ENCODE peak calls at places on chromosome 2, in six cellular contexts. K, F, B, T, Z and W are unnamed samples.

GRCh38 chr2:159902722-159903121 is 104.7 kb upstream of the CD302 start:
- DNase-seq in K (no peak), F (no peak), B (no peak), T (no peak), Z (no peak), W (no peak)

GRCh38 chr2:158456309-158457066 is at the start of the genes CCDC148 and PKP4:
- DNase-seq in K (peak; percentile 89), F (peak; percentile 88), B (peak; percentile 97), T (peak; percentile 77), Z (peak; percentile 86), W (peak; percentile 93)

GRCh38 chr2:219689676-219690628 is 62.5 kb downstream of the SLC4A3 start:
- DNase-seq in K (peak; percentile 83), F (no peak), B (peak; percentile 72), T (peak; percentile 60), Z (peak; percentile 61), W (peak; percentile 84)

GRCh38 chr2:230925879-230926765 is 1.1 kb upstream of the GPR55 start:
- DNase-seq in K (no peak), F (peak; percentile 8), B (no peak), T (no peak), Z (no peak), W (no peak)

GRCh38 chr2:222000326-222000725 is 298.5 kb downstream of the PAX3 start:
- DNase-seq in K (peak; percentile 13), F (no peak), B (no peak), T (peak; percentile 94), Z (no peak), W (peak; percentile 10)

GRCh38 chr2:96501886-96502810 is 3.0 kb downstream of the NEURL3 start:
- DNase-seq in K (no peak), F (no peak), B (no peak), T (no peak), Z (no peak), W (no peak)

GRCh38 chr2:29159125-29159524 is 43.9 kb downstream of the CLIP4 start:
- DNase-seq in K (no peak), F (no peak), B (no peak), T (no peak), Z (no peak), W (no peak)

GRCh38 chr2:119197125-119197403 is 26.6 kb upstream of the STEAP3 start:
- DNase-seq in K (no peak), F (no peak), B (no peak), T (no peak), Z (no peak), W (no peak)

GRCh38 chr2:600542-601386 is 76.4 kb downstream of the TMEM18 start:
- DNase-seq in K (no peak), F (no peak), B (no peak), T (no peak), Z (no peak), W (no peak)

GRCh38 chr2:25417715-25418369 is 76.1 kb upstream of the DNMT3A start:
- DNase-seq in K (no peak), F (no peak), B (peak; percentile 72), T (no peak), Z (no peak), W (no peak)

GRCh38 chr2:85278361-85278760 is 49.4 kb downstream of the TGOLN2 start:
- DNase-seq in K (peak; percentile 49), F (no peak), B (no peak), T (no peak), Z (no peak), W (peak; percentile 75)

GRCh38 chr2:239500915-239501630 is 100.3 kb upstream of the HDAC4 start:
- DNase-seq in K (no peak), F (no peak), B (no peak), T (no peak), Z (no peak), W (no peak)

GRCh38 chr2:127463155-127463991 is 45.1 kb downstream of the PROC start:
- DNase-seq in K (no peak), F (no peak), B (no peak), T (peak; percentile 5), Z (peak; percentile 51), W (no peak)

GRCh38 chr2:6909431-6910385 is 7.5 kb upstream of the RNF144A start:
- DNase-seq in K (no peak), F (no peak), B (no peak), T (no peak), Z (no peak), W (no peak)

GRCh38 chr2:205743982-205744644 is 61.8 kb downstream of the NRP2 start:
- DNase-seq in K (peak; percentile 50), F (no peak), B (no peak), T (peak; percentile 42), Z (no peak), W (no peak)

GRCh38 chr2:155645771-155646170 is 686.8 kb downstream of the NR4A2 start:
- DNase-seq in K (peak; percentile 1), F (no peak), B (no peak), T (no peak), Z (no peak), W (no peak)

GRCh38 chr2:234603619-234604018 is 106.7 kb upstream of the ARL4C start:
- DNase-seq in K (no peak), F (no peak), B (no peak), T (no peak), Z (no peak), W (no peak)
- TF ChIP-seq CTCF in K (no peak), F (no peak), B (no peak), T (no peak), Z (no peak), W (no peak)

GRCh38 chr2:68772109-68772508 is 37.5 kb downstream of the ARHGAP25 start:
- DNase-seq in K (no peak), F (no peak), B (no peak), T (no peak), Z (no peak), W (no peak)

GRCh38 chr2:68771211-68771721 is 36.7 kb downstream of the ARHGAP25 start:
- DNase-seq in K (peak; percentile 51), F (no peak), B (no peak), T (no peak), Z (no peak), W (no peak)

GRCh38 chr2:68774569-68775271 is 40.1 kb downstream of the ARHGAP25 start:
- DNase-seq in K (peak; percentile 91), F (peak; percentile 51), B (no peak), T (no peak), Z (no peak), W (peak; percentile 77)

GRCh38 chr2:68776124-68776523 is 41.5 kb downstream of the ARHGAP25 start:
- DNase-seq in K (no peak), F (no peak), B (no peak), T (no peak), Z (no peak), W (no peak)

DNA sequence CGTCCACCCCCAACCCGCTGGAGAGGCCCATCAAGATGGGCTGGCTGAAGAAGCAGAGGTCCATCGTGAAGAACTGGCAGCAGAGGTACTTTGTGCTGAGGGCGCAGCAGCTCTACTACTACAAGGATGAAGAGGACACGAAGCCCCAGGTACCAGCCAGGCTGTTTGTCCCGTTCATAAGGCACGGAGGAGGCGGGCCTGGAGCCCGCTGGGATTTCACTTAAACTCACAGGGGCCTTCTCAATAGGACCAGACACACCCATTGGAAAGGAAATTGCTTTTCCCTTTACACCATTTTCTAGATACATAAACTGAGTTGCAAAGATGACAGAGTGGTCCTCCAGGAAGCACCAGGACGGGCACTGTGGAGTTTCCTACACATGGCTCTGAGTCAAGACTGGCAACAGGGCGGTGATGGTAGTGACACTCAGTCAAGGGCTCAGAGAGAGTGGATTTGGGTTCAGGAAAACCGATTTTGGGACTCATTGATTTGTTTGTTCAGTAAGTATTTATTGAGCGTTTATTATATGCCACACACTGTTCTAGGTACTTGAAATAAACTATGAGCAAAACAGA is 40.7 kb downstream of the ARHGAP25 start:
- DNase-seq in K (no peak), F (no peak), B (no peak), T (no peak), Z (no peak), W (no peak)
- H3K4me3 ChIP-seq in K (peak overlapping the region; percentile 31), F (peak overlapping the region; percentile 26), B (no peak overlapping the region), T (no peak overlapping the region), Z (no peak overlapping the region), W (peak overlapping the region; percentile 8)

DNA sequence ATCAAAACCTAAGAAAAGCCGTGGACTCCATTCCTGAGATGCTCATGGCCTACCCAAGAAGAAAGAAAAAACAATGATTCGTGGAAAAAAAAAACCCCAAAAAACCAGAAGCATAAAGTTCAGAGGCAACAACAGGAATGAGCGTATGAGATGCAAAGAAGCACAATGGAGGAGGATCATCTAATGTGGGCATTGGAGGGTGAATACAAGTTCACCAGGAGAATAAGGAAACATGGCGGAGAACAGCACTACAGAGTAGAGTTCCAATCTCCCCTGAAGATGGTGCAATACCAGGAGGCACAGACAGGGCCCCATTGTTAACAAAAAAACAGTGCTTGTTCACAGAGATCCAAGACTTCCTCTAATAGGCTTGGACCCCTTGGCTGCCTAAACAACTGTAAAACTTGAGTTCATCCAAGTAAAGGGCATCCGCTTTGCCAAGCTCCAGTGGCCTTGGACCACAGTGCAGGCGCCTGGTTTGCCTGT is 337.2 kb downstream of the PDE11A start:
- DNase-seq in K (no peak), F (no peak), B (no peak), T (no peak), Z (no peak), W (no peak)
- TF ChIP-seq CTCF in K (no peak), F (no peak), B (no peak), T (no peak), Z (no peak), W (no peak)

GRCh38 chr2:30253873-30254691 is 22.7 kb downstream of the LBH start:
- DNase-seq in K (no peak), F (no peak), B (no peak), T (no peak), Z (no peak), W (no peak)

GRCh38 chr2:30252723-30253688 is 21.7 kb downstream of the LBH start:
- DNase-seq in K (peak; percentile 91), F (peak; percentile 88), B (peak; percentile 33), T (no peak), Z (peak; percentile 28), W (peak; percentile 85)

GRCh38 chr2:30250421-30250820 is 19.1 kb downstream of the LBH start:
- DNase-seq in K (no peak), F (no peak), B (no peak), T (no peak), Z (no peak), W (no peak)

GRCh38 chr2:30245364-30245763 is 14.0 kb downstream of the LBH start:
- DNase-seq in K (no peak), F (no peak), B (no peak), T (no peak), Z (no peak), W (no peak)

GRCh38 chr2:30249354-30249753 is 18.0 kb downstream of the LBH start:
- DNase-seq in K (no peak), F (no peak), B (no peak), T (no peak), Z (no peak), W (no peak)
- H3K4me3 ChIP-seq in K (no peak overlapping the region), F (no peak overlapping the region), B (no peak overlapping the region), T (no peak overlapping the region), Z (no peak overlapping the region), W (no peak overlapping the region)

DNA sequence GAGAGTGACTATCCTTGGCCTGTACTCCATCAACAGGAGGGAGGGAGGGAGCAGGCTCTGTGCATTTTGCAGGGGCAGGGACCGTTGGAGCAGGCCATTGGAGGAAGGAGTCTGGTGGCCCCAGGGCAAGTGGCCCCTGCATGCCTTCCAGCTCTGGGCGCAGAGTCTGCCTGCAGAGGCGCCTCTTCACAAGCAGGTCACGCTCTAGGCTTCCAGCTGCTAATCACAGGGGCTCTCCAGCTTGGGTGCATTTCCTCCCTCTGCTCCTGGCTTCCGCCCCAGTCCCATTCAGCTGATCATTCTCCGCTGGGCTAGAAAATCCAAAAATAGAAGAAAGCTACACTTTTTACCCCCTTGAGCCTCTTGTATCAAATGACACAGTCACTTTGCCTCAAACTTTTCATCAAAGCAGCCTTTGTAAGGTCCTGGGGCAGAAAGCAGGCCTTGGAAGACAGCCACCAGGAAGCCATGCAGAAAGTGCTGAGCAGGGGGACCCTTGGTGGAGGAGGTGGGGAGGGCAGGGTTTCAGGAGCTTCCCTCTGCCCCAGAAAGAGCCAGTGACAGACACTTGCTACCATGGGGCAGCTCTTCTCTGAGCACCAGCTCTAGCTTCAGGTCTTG is 11.3 kb downstream of the TMEM247 start:
- DNase-seq in K (peak; percentile 45), F (peak; percentile 31), B (peak; percentile 26), T (no peak), Z (no peak), W (peak; percentile 68)
- TF ChIP-seq CTCF in K (no peak), F (no peak), B (no peak), T (no peak), Z (no peak), W (no peak)